ENCODE peak calls at places on chromosomes 3 and 15, in eight cellular contexts. One of them, this sample, is unnamed.

GRCh38 chr15:79221696-79222095 is 60.8 kb upstream of the ANKRD34C start:
- DNase-seq in endothelial cell: no peak
- DNase-seq in progenitor cell of endocrine pancreas: no peak
- DNase-seq in GM13976: no peak
- DNase-seq in AG04450: no peak
- DNase-seq in mammary epithelial cell: no peak
- DNase-seq in gastrocnemius medialis: no peak
- DNase-seq in neural crest cell: no peak
- DNase-seq in this sample: no peak

GRCh38 chr15:100836501-100836900 is 43.1 kb upstream of the ALDH1A3 start:
- DNase-seq in endothelial cell: no peak
- DNase-seq in progenitor cell of endocrine pancreas: no peak
- DNase-seq in GM13976: no peak
- DNase-seq in AG04450: no peak
- DNase-seq in mammary epithelial cell: no peak
- DNase-seq in gastrocnemius medialis: no peak
- DNase-seq in neural crest cell: no peak
- DNase-seq in this sample: no peak

GRCh38 chr3:65583203-65583602 is 455.5 kb downstream of the MAGI1 start:
- DNase-seq in endothelial cell: no peak
- DNase-seq in progenitor cell of endocrine pancreas: no peak
- DNase-seq in GM13976: no peak
- DNase-seq in AG04450: no peak
- DNase-seq in mammary epithelial cell: no peak
- DNase-seq in gastrocnemius medialis: no peak
- DNase-seq in neural crest cell: no peak
- DNase-seq in this sample: no peak

GRCh38 chr15:68352401-68353062 is 75.0 kb downstream of the FEM1B start:
- DNase-seq in endothelial cell: no peak
- DNase-seq in progenitor cell of endocrine pancreas: no peak
- DNase-seq in GM13976: no peak
- DNase-seq in AG04450: peak
- DNase-seq in mammary epithelial cell: peak
- DNase-seq in gastrocnemius medialis: no peak
- DNase-seq in neural crest cell: no peak
- DNase-seq in this sample: no peak

GRCh38 chr3:65888980-65889706 is 149.6 kb downstream of the MAGI1 start:
- DNase-seq in endothelial cell: no peak
- DNase-seq in progenitor cell of endocrine pancreas: no peak
- DNase-seq in GM13976: peak
- DNase-seq in AG04450: peak
- DNase-seq in mammary epithelial cell: peak
- DNase-seq in gastrocnemius medialis: no peak
- DNase-seq in neural crest cell: no peak
- DNase-seq in this sample: no peak

GRCh38 chr3:112395166-112395894 is 62.4 kb downstream of the CD200 start:
- DNase-seq in endothelial cell: peak
- DNase-seq in progenitor cell of endocrine pancreas: no peak
- DNase-seq in GM13976: no peak
- DNase-seq in AG04450: peak
- DNase-seq in mammary epithelial cell: no peak
- DNase-seq in gastrocnemius medialis: no peak
- DNase-seq in neural crest cell: no peak
- DNase-seq in this sample: no peak

GRCh38 chr15:52252781-52253180 is 42.8 kb downstream of the MYO5C start:
- DNase-seq in endothelial cell: no peak
- DNase-seq in progenitor cell of endocrine pancreas: no peak
- DNase-seq in GM13976: no peak
- DNase-seq in AG04450: peak
- DNase-seq in mammary epithelial cell: peak
- DNase-seq in gastrocnemius medialis: no peak
- DNase-seq in neural crest cell: no peak
- DNase-seq in this sample: no peak

GRCh38 chr15:40382580-40383456 is at the start of gene KNSTRN:
- DNase-seq in endothelial cell: peak
- DNase-seq in progenitor cell of endocrine pancreas: peak
- DNase-seq in GM13976: peak
- DNase-seq in AG04450: peak
- DNase-seq in mammary epithelial cell: peak
- DNase-seq in gastrocnemius medialis: peak
- DNase-seq in neural crest cell: peak
- DNase-seq in this sample: peak

GRCh38 chr15:31250033-31250432 is 76.6 kb upstream of the KLF13 start:
- DNase-seq in endothelial cell: no peak
- DNase-seq in progenitor cell of endocrine pancreas: no peak
- DNase-seq in GM13976: no peak
- DNase-seq in AG04450: no peak
- DNase-seq in mammary epithelial cell: no peak
- DNase-seq in gastrocnemius medialis: no peak
- DNase-seq in neural crest cell: no peak
- DNase-seq in this sample: no peak

GRCh38 chr3:191568206-191568605 is 107.2 kb downstream of the PYDC2 start:
- DNase-seq in endothelial cell: no peak
- DNase-seq in progenitor cell of endocrine pancreas: no peak
- DNase-seq in GM13976: no peak
- DNase-seq in AG04450: no peak
- DNase-seq in mammary epithelial cell: no peak
- DNase-seq in gastrocnemius medialis: no peak
- DNase-seq in neural crest cell: no peak
- DNase-seq in this sample: no peak

GRCh38 chr3:150097588-150097890 is 126.8 kb upstream of the PFN2 start:
- DNase-seq in endothelial cell: no peak
- DNase-seq in progenitor cell of endocrine pancreas: no peak
- DNase-seq in GM13976: no peak
- DNase-seq in AG04450: no peak
- DNase-seq in mammary epithelial cell: peak
- DNase-seq in gastrocnemius medialis: no peak
- DNase-seq in neural crest cell: no peak
- DNase-seq in this sample: no peak

GRCh38 chr3:98602078-98602678 is 8.8 kb upstream of the CPOX start:
- DNase-seq in endothelial cell: peak
- DNase-seq in progenitor cell of endocrine pancreas: no peak
- DNase-seq in GM13976: peak
- DNase-seq in AG04450: peak
- DNase-seq in mammary epithelial cell: peak
- DNase-seq in gastrocnemius medialis: no peak
- DNase-seq in neural crest cell: peak
- DNase-seq in this sample: no peak

GRCh38 chr15:43483306-43484128 is 9.4 kb downstream of the TP53BP1 start:
- DNase-seq in endothelial cell: no peak
- DNase-seq in progenitor cell of endocrine pancreas: no peak
- DNase-seq in GM13976: no peak
- DNase-seq in AG04450: no peak
- DNase-seq in mammary epithelial cell: no peak
- DNase-seq in gastrocnemius medialis: no peak
- DNase-seq in neural crest cell: no peak
- DNase-seq in this sample: no peak

GRCh38 chr3:194739498-194740284 is 54.0 kb downstream of the FAM43A start:
- DNase-seq in endothelial cell: no peak
- DNase-seq in progenitor cell of endocrine pancreas: no peak
- DNase-seq in GM13976: no peak
- DNase-seq in AG04450: no peak
- DNase-seq in mammary epithelial cell: peak
- DNase-seq in gastrocnemius medialis: no peak
- DNase-seq in neural crest cell: no peak
- DNase-seq in this sample: no peak

DNA sequence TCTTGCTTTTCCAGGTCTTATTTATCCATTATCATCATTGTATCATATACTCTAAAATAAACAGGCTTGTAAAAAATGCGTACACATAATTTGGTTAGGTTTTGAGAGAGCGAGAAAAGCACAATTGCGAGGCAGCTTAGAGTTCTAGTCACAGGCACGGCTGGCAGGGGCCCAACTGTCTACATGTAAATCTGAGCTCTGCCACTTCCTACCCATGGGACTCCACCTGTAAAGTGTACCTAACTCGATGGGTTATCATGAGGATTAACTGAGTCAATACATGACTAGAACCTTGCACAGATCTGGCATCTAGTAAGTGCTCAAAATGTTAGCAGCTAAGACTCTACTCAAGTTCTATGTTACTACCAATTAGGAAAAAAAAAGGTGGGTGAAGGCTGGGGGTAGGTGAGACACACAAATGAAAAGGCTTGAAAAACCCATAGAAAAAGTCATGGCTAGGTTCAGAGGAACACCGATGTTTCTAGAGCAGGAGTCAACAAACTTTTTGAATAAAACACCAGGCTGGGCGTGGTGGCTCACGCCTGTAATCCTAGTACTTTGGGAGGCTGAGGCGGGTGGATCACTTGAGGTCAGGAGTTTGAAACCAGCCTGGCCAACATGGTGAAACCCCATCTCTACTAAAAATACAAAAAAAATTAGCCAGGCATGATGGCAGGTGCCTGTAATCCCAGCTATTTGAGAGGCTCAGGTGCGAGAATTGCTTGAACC is 36.2 kb downstream of the GLB1 start:
- DNase-seq in endothelial cell: no peak
- DNase-seq in progenitor cell of endocrine pancreas: no peak
- DNase-seq in GM13976: no peak
- DNase-seq in AG04450: no peak
- DNase-seq in mammary epithelial cell: no peak
- DNase-seq in gastrocnemius medialis: no peak
- DNase-seq in neural crest cell: no peak
- DNase-seq in this sample: no peak
- TF ChIP-seq CTCF in endothelial cell: no peak
- TF ChIP-seq CTCF in progenitor cell of endocrine pancreas: no peak
- TF ChIP-seq CTCF in GM13976: no peak
- TF ChIP-seq CTCF in AG04450: no peak
- TF ChIP-seq CTCF in mammary epithelial cell: no peak
- TF ChIP-seq CTCF in gastrocnemius medialis: no peak
- TF ChIP-seq CTCF in neural crest cell: no peak
- TF ChIP-seq CTCF in this sample: no peak

GRCh38 chr3:32577621-32578556 is 7.2 kb upstream of the DYNC1LI1 start:
- DNase-seq in endothelial cell: no peak
- DNase-seq in progenitor cell of endocrine pancreas: no peak
- DNase-seq in GM13976: peak
- DNase-seq in AG04450: no peak
- DNase-seq in mammary epithelial cell: no peak
- DNase-seq in gastrocnemius medialis: no peak
- DNase-seq in neural crest cell: no peak
- DNase-seq in this sample: no peak
- TF ChIP-seq CTCF in endothelial cell: no peak
- TF ChIP-seq CTCF in progenitor cell of endocrine pancreas: no peak
- TF ChIP-seq CTCF in GM13976: no peak
- TF ChIP-seq CTCF in AG04450: no peak
- TF ChIP-seq CTCF in mammary epithelial cell: no peak
- TF ChIP-seq CTCF in gastrocnemius medialis: no peak
- TF ChIP-seq CTCF in neural crest cell: no peak
- TF ChIP-seq CTCF in this sample: no peak

GRCh38 chr15:92809880-92810361 is 90.2 kb upstream of the CHD2 start:
- DNase-seq in endothelial cell: peak
- DNase-seq in progenitor cell of endocrine pancreas: no peak
- DNase-seq in GM13976: no peak
- DNase-seq in AG04450: no peak
- DNase-seq in mammary epithelial cell: peak
- DNase-seq in gastrocnemius medialis: no peak
- DNase-seq in neural crest cell: no peak
- DNase-seq in this sample: no peak

GRCh38 chr15:92807971-92808571 is 92.1 kb upstream of the CHD2 start:
- DNase-seq in endothelial cell: no peak
- DNase-seq in progenitor cell of endocrine pancreas: no peak
- DNase-seq in GM13976: no peak
- DNase-seq in AG04450: no peak
- DNase-seq in mammary epithelial cell: peak
- DNase-seq in gastrocnemius medialis: no peak
- DNase-seq in neural crest cell: no peak
- DNase-seq in this sample: no peak

GRCh38 chr15:92808611-92809063 is 91.5 kb upstream of the CHD2 start:
- DNase-seq in endothelial cell: peak
- DNase-seq in progenitor cell of endocrine pancreas: no peak
- DNase-seq in GM13976: no peak
- DNase-seq in AG04450: no peak
- DNase-seq in mammary epithelial cell: peak
- DNase-seq in gastrocnemius medialis: peak
- DNase-seq in neural crest cell: no peak
- DNase-seq in this sample: peak

GRCh38 chr15:92810418-92811138 is 89.5 kb upstream of the CHD2 start:
- DNase-seq in endothelial cell: no peak
- DNase-seq in progenitor cell of endocrine pancreas: no peak
- DNase-seq in GM13976: no peak
- DNase-seq in AG04450: no peak
- DNase-seq in mammary epithelial cell: peak
- DNase-seq in gastrocnemius medialis: peak
- DNase-seq in neural crest cell: peak
- DNase-seq in this sample: peak

DNA sequence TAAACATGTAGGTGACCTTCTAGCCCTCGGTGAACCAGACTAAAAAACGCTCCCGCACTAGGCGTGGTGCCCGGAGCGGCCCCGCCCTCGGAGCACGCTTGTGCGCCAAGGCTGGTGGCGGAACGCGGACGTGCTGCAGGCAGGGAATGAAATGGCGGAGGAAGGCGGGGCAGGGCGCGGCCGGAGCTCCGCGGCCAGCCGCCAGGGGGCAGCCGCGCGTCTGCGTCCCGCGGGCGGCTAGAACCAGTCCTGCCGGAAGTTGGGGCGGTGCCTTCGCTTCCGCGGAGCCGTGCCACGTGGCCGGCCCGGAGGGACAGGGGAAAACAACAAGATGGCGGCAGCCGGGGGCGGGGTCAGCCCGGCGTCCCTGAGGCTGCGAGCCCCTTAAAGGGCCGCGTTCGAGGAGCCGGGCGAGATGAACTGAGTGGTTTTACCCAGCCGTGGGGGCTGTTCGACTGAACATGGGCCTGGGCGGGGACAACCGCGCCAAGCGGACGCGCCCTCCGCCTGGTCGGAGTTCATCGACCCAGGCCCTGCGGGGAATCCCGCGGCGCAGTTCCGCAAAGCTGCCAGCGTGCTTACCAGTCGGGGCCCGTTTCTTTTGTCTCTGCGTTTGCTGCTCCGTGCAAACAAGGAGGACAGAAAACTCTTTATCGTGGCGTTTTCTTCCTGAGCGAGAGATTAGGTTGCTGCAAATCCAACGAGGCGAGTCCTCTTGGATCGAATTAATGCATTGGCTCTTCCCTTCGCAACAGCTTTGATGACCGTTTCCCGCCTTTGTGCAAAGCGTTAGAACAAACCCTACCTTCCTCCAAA is 90.9 kb upstream of the CHD2 start:
- DNase-seq in endothelial cell: peak
- DNase-seq in progenitor cell of endocrine pancreas: peak
- DNase-seq in GM13976: peak
- DNase-seq in AG04450: peak
- DNase-seq in mammary epithelial cell: peak
- DNase-seq in gastrocnemius medialis: peak
- DNase-seq in neural crest cell: peak
- DNase-seq in this sample: peak
- TF ChIP-seq CTCF in endothelial cell: peak
- TF ChIP-seq CTCF in progenitor cell of endocrine pancreas: peak
- TF ChIP-seq CTCF in GM13976: peak
- TF ChIP-seq CTCF in AG04450: peak
- TF ChIP-seq CTCF in mammary epithelial cell: peak
- TF ChIP-seq CTCF in gastrocnemius medialis: peak
- TF ChIP-seq CTCF in neural crest cell: peak
- TF ChIP-seq CTCF in this sample: peak

GRCh38 chr15:80695911-80696651 is 971 bp downstream of the ABHD17C start:
- DNase-seq in endothelial cell: no peak
- DNase-seq in progenitor cell of endocrine pancreas: no peak
- DNase-seq in GM13976: no peak
- DNase-seq in AG04450: no peak
- DNase-seq in mammary epithelial cell: peak
- DNase-seq in gastrocnemius medialis: no peak
- DNase-seq in neural crest cell: no peak
- DNase-seq in this sample: no peak
- TF ChIP-seq CTCF in endothelial cell: no peak
- TF ChIP-seq CTCF in progenitor cell of endocrine pancreas: peak
- TF ChIP-seq CTCF in GM13976: no peak
- TF ChIP-seq CTCF in AG04450: peak
- TF ChIP-seq CTCF in mammary epithelial cell: peak
- TF ChIP-seq CTCF in gastrocnemius medialis: no peak
- TF ChIP-seq CTCF in neural crest cell: peak
- TF ChIP-seq CTCF in this sample: no peak

This sample was measured in glutamatergic neuron.